ENCODE peak calls at places on chromosomes 16 and 17, in seven cellular contexts. H, F, O, P, X, U and A are unnamed samples.

GRCh38 chr17:774320-774584 is 7.8 kb downstream of the GLOD4 start:
- DNase-seq in H (no peak), F (no peak), X (no peak), O (no peak), U (no peak), P (no peak), A (no peak)

GRCh38 chr17:31537558-31537957 is 146.1 kb downstream of the RAB11FIP4 start:
- DNase-seq in F (no peak), X (no peak), H (peak), U (no peak), P (no peak), O (peak), A (peak)

GRCh38 chr16:48081656-48082055 is 74.1 kb downstream of the ABCC12 start:
- DNase-seq in U (peak), X (no peak), H (peak), P (no peak), O (no peak), F (peak), A (peak)

GRCh38 chr16:87550510-87550961 is 51.8 kb upstream of the JPH3 start:
- DNase-seq in F (no peak), H (no peak), X (no peak), U (no peak), P (no peak), O (peak), A (no peak)

GRCh38 chr16:8819635-8820034 is 22.0 kb downstream of the PMM2 start:
- DNase-seq in P (no peak), H (no peak), F (no peak), X (no peak), U (no peak), O (no peak), A (no peak)

GRCh38 chr16:51734220-51734619 is 583.1 kb upstream of the SALL1 start:
- DNase-seq in X (no peak), U (no peak), H (no peak), P (no peak), F (no peak), O (no peak), A (no peak)

GRCh38 chr16:55725055-55725777 is 69.4 kb downstream of the SLC6A2 start:
- DNase-seq in H (no peak), F (no peak), P (no peak), O (no peak), U (no peak), X (no peak), A (no peak)

GRCh38 chr16:66740010-66740409 is 11.4 kb downstream of the DYNC1LI2 start:
- DNase-seq in P (no peak), F (no peak), X (no peak), O (peak), U (no peak), H (no peak), A (peak)

GRCh38 chr17:28327709-28328108 is 7.6 kb downstream of the IFT20 start:
- DNase-seq in P (no peak), H (no peak), F (no peak), U (no peak), O (no peak), X (no peak), A (peak)

GRCh38 chr16:24151482-24151939 is 104.6 kb upstream of the CACNG3 start:
- DNase-seq in X (no peak), H (peak), F (no peak), P (no peak), U (no peak), O (no peak), A (peak)

GRCh38 chr17:67247416-67247900 is 2.5 kb upstream of the HELZ start:
- DNase-seq in X (no peak), H (no peak), O (no peak), U (no peak), P (no peak), F (no peak), A (no peak)

GRCh38 chr17:67246398-67246647 is 1.3 kb upstream of the HELZ start:
- DNase-seq in O (no peak), U (no peak), H (peak), F (no peak), P (no peak), X (no peak), A (peak)

GRCh38 chr17:67248291-67248690 is 3.3 kb upstream of the HELZ start:
- DNase-seq in O (no peak), H (no peak), F (no peak), X (no peak), P (no peak), U (no peak), A (no peak)

GRCh38 chr17:67245694-67246397 is 850 bp upstream of the HELZ start:
- DNase-seq in P (peak), H (no peak), F (no peak), U (no peak), X (no peak), O (peak), A (no peak)

GRCh38 chr17:67246648-67247415 is 1.8 kb upstream of the HELZ start:
- DNase-seq in H (peak), X (peak), P (peak), O (peak), U (no peak), F (no peak), A (peak)
- TF ChIP-seq CTCF in H (no peak), X (no peak), P (no peak), O (no peak), U (no peak), F (no peak), A (no peak)

GRCh38 chr16:10182186-10182683 is at the start of gene GRIN2A:
- DNase-seq in H (no peak), U (no peak), O (no peak), X (no peak), P (no peak), F (no peak), A (no peak)
- H3K4me3 ChIP-seq in H (no peak), U (no peak), O (peak), X (peak), P (no peak), F (peak), A (peak)

GRCh38 chr17:40317880-40318834 is 9.2 kb downstream of the RARA start:
- DNase-seq in U (peak), X (peak), P (peak), O (peak), H (peak), F (peak), A (peak)
- TF ChIP-seq CTCF in U (no peak), X (no peak), P (no peak), O (peak), H (no peak), F (no peak), A (no peak)

GRCh38 chr16:4513086-4513860 is 25.3 kb downstream of the CDIP1 start:
- DNase-seq in H (no peak), U (no peak), F (no peak), O (no peak), X (no peak), P (peak), A (no peak)

GRCh38 chr16:4512473-4512872 is 26.1 kb downstream of the CDIP1 start:
- DNase-seq in U (no peak), H (no peak), X (no peak), P (peak), F (no peak), O (no peak), A (no peak)

GRCh38 chr16:4515611-4516233 is 22.9 kb downstream of the CDIP1 start:
- DNase-seq in U (no peak), H (no peak), X (no peak), F (no peak), P (no peak), O (no peak), A (no peak)

GRCh38 chr16:4513881-4514280 is 24.7 kb downstream of the CDIP1 start:
- DNase-seq in O (no peak), X (no peak), P (peak), H (no peak), F (no peak), U (no peak), A (no peak)

DNA sequence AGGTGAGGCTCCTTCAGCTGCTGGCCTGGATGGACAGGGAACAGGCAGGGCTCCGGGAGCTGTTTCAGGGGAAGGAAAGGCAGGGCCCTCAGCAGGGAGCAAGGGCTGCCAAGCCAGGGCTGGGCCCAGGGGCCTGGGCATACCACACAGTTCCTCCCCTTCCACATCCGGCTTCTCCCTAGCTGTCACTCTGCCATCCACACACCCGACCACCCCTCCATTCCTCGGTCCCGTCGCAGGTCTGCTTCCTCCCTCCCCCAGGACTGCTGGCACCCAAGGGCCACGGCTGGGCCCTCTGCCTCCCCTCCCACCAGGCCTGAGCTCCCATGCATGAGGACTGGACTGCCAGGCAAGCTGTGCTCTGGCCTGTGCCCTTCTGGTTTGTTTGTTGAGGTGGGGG is 24.0 kb downstream of the CDIP1 start:
- DNase-seq in H (no peak), U (no peak), O (no peak), F (no peak), X (no peak), P (peak), A (no peak)
- H3K4me3 ChIP-seq in H (no peak), U (no peak), O (no peak), F (no peak), X (no peak), P (no peak), A (no peak)

GRCh38 chr16:14310519-14310991 is 239.4 kb downstream of the MRTFB start:
- DNase-seq in O (peak), X (no peak), H (peak), U (no peak), F (no peak), P (no peak), A (peak)

GRCh38 chr16:14307623-14308356 is 236.7 kb downstream of the MRTFB start:
- DNase-seq in H (peak), X (no peak), F (no peak), O (no peak), P (no peak), U (no peak), A (no peak)

GRCh38 chr16:14309906-14310305 is 238.8 kb downstream of the MRTFB start:
- DNase-seq in F (no peak), U (no peak), P (no peak), X (no peak), H (peak), O (no peak), A (peak)

GRCh38 chr16:14308357-14308723 is 237.2 kb downstream of the MRTFB start:
- DNase-seq in X (no peak), U (no peak), F (no peak), P (no peak), H (no peak), O (no peak), A (no peak)

DNA sequence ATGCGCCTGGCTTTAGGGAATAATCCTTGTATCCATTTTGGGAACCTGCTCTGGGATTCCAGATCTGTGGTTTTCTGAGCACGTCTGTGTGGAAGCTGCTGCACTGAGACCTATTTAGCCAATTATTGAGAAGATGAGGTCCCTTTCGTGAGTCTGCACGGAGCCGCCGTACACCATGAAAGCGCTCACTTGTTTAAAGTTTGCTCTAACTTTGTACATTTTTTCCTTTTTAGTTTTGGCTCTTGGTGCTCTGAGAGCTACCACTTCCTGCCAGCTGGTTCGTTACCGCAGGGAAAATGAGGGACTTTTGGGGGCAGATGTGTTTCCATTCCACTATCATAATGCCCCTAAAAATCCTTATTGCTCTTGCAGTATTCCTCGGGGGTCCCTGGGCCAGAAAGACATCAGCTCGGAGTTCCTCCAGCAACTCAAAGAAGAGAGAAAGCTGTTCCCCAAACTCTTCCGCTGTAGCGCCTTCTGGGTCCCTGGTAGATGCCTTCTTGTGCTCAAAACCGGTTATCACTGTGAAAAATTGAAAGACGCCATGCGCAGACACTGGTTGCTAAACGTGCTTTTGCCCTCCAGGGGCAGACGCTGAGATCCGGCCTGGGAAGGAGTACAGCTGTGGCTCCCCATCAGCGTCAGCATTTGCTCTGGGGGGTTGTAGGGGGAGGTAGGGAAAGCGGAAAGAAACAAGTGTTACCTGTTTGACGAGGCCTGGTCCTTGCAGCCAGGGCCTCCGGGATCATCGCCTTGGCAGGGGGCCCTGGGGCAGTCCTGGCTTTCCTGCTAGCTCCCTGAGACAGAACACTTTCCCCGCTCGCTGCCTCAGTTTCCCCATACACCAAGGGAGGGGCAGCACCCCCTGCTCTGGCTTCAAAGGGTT is 238.1 kb downstream of the MRTFB start:
- DNase-seq in U (no peak), O (no peak), P (no peak), X (no peak), F (no peak), H (peak), A (no peak)
- TF ChIP-seq CTCF in U (peak), O (no peak), P (no peak), X (no peak), F (peak), H (peak), A (peak)

GRCh38 chr17:81858170-81858966 is 2.0 kb downstream of the P4HB start:
- DNase-seq in H (no peak), U (no peak), X (no peak), O (no peak), F (no peak), P (no peak), A (no peak)
- H3K4me3 ChIP-seq in H (peak), U (peak), X (peak), O (peak), F (peak), P (no peak), A (peak)

DNA sequence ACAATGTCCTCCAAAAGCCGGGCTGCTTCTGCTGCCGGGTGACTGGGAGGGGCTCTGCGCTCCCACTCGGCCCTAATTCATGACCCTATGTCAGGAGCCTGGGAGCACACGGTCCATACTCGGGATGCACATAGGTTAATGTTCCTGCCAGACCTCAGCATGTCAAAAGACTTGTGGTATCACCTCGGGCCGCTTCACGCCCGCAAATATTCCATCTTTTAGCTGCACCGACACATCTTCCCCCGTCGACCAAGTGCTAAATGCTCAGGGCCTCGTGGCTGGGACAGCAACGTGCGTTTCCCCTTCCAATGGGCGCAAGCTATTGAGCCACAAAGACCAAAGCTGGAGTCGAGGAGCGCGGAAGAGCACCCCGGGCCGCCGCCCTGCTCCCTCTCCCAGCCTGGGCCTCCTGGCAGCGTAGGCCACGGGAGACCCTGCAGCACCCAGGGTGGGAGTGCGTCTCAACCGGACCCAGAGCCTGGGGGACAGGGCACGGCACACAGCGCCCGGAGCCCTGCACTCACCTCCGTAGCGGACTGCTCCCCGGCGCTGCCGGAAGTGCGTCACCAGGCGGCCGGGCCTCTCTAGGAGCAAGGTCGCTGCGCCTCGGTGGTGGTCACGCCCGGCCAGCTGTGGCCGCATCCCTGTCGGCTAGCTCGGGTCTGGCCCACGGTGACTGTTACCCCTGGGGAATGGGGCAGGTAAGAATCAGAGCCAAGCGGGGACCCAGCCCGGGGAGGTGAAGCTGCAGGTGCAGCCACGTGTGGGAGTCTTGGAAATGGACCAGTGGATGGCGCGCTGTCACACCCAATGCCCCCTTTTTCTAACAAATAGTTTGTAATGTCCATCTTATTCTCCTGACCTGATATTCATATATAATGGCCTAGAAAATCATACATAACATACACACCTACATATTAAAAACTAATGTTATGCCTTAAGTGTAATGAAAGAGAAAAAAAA is at the start of gene ZNF23:
- DNase-seq in P (peak), U (peak), O (peak), H (peak), X (peak), F (no peak), A (peak)
- TF ChIP-seq CTCF in P (no peak), U (peak), O (peak), H (peak), X (no peak), F (no peak), A (peak)